ENCODE peak calls at places on chromosomes 5 and 9, in nine cellular contexts. One of them, this sample, is unnamed.

GRCh38 chr9:127180457-127181314 is 58.3 kb upstream of the ANGPTL2 start:
- DNase-seq in NCI-H460: no peak
- DNase-seq in stimulated activated CD4-positive, alpha-beta T cell treated with anti-CD3 and anti-CD28 coated beads, Interleukin-4, amount 100 ng/mL, for 48 hours: no peak
- DNase-seq in kidney tubule cell: no peak
- DNase-seq in NCI-H1092 treated with DMSO at 0.1 percent for 48 hours: no peak
- DNase-seq in GM13976: no peak
- DNase-seq in HT1080: no peak
- DNase-seq in NT2/D1: no peak
- DNase-seq in cardiac fibroblast: no peak
- DNase-seq in this sample: no peak

GRCh38 chr9:136403538-136403914 is 3.6 kb upstream of the SNAPC4 start:
- DNase-seq in kidney tubule cell: no peak
- DNase-seq in stimulated activated CD4-positive, alpha-beta T cell treated with anti-CD3 and anti-CD28 coated beads, Interleukin-4, amount 100 ng/mL, for 48 hours: no peak
- DNase-seq in cardiac fibroblast: no peak
- DNase-seq in GM13976: peak; percentile 85
- DNase-seq in NCI-H460: no peak
- DNase-seq in NCI-H1092 treated with DMSO at 0.1 percent for 48 hours: no peak
- DNase-seq in HT1080: no peak
- DNase-seq in NT2/D1: no peak
- DNase-seq in this sample: no peak

GRCh38 chr5:132525299-132525724 is 18.0 kb downstream of the IL5 start:
- DNase-seq in NCI-H1092 treated with DMSO at 0.1 percent for 48 hours: no peak
- DNase-seq in kidney tubule cell: no peak
- DNase-seq in cardiac fibroblast: no peak
- DNase-seq in NT2/D1: no peak
- DNase-seq in NCI-H460: no peak
- DNase-seq in stimulated activated CD4-positive, alpha-beta T cell treated with anti-CD3 and anti-CD28 coated beads, Interleukin-4, amount 100 ng/mL, for 48 hours: no peak
- DNase-seq in GM13976: peak; percentile 50
- DNase-seq in HT1080: no peak
- DNase-seq in this sample: no peak

GRCh38 chr9:120531683-120532300 is 48.2 kb downstream of the CDK5RAP2 start:
- DNase-seq in kidney tubule cell: peak; percentile 39
- DNase-seq in NCI-H460: peak; percentile 42
- DNase-seq in NT2/D1: no peak
- DNase-seq in GM13976: peak; percentile 12
- DNase-seq in stimulated activated CD4-positive, alpha-beta T cell treated with anti-CD3 and anti-CD28 coated beads, Interleukin-4, amount 100 ng/mL, for 48 hours: no peak
- DNase-seq in cardiac fibroblast: peak; percentile 60
- DNase-seq in HT1080: peak; percentile 17
- DNase-seq in NCI-H1092 treated with DMSO at 0.1 percent for 48 hours: peak; percentile 36
- DNase-seq in this sample: peak; percentile 31

GRCh38 chr9:133987946-133988665 is 4.0 kb downstream of the VAV2 start:
- DNase-seq in cardiac fibroblast: no peak
- DNase-seq in NCI-H460: no peak
- DNase-seq in GM13976: no peak
- DNase-seq in kidney tubule cell: no peak
- DNase-seq in HT1080: no peak
- DNase-seq in stimulated activated CD4-positive, alpha-beta T cell treated with anti-CD3 and anti-CD28 coated beads, Interleukin-4, amount 100 ng/mL, for 48 hours: no peak
- DNase-seq in NT2/D1: no peak
- DNase-seq in NCI-H1092 treated with DMSO at 0.1 percent for 48 hours: no peak
- DNase-seq in this sample: no peak

GRCh38 chr9:76649894-76650293 is 114.3 kb upstream of the PCA3 start:
- DNase-seq in cardiac fibroblast: no peak
- DNase-seq in NCI-H1092 treated with DMSO at 0.1 percent for 48 hours: no peak
- DNase-seq in GM13976: no peak
- DNase-seq in kidney tubule cell: no peak
- DNase-seq in NT2/D1: no peak
- DNase-seq in HT1080: no peak
- DNase-seq in NCI-H460: no peak
- DNase-seq in stimulated activated CD4-positive, alpha-beta T cell treated with anti-CD3 and anti-CD28 coated beads, Interleukin-4, amount 100 ng/mL, for 48 hours: no peak
- DNase-seq in this sample: no peak

GRCh38 chr5:158223054-158223453 is 364.1 kb upstream of the CLINT1 start:
- DNase-seq in stimulated activated CD4-positive, alpha-beta T cell treated with anti-CD3 and anti-CD28 coated beads, Interleukin-4, amount 100 ng/mL, for 48 hours: no peak
- DNase-seq in HT1080: no peak
- DNase-seq in GM13976: no peak
- DNase-seq in cardiac fibroblast: no peak
- DNase-seq in kidney tubule cell: no peak
- DNase-seq in NCI-H460: no peak
- DNase-seq in NT2/D1: no peak
- DNase-seq in NCI-H1092 treated with DMSO at 0.1 percent for 48 hours: no peak
- DNase-seq in this sample: peak; percentile 19

GRCh38 chr9:122126340-122127333 is 32.9 kb downstream of the NDUFA8 start:
- DNase-seq in HT1080: no peak
- DNase-seq in NT2/D1: no peak
- DNase-seq in kidney tubule cell: peak; percentile 83
- DNase-seq in cardiac fibroblast: no peak
- DNase-seq in GM13976: peak; percentile 23
- DNase-seq in NCI-H1092 treated with DMSO at 0.1 percent for 48 hours: no peak
- DNase-seq in NCI-H460: peak; percentile 21
- DNase-seq in stimulated activated CD4-positive, alpha-beta T cell treated with anti-CD3 and anti-CD28 coated beads, Interleukin-4, amount 100 ng/mL, for 48 hours: no peak
- DNase-seq in this sample: peak; percentile 74

GRCh38 chr9:132242621-132243155 is 80.8 kb downstream of the NTNG2 start:
- DNase-seq in NT2/D1: no peak
- DNase-seq in stimulated activated CD4-positive, alpha-beta T cell treated with anti-CD3 and anti-CD28 coated beads, Interleukin-4, amount 100 ng/mL, for 48 hours: no peak
- DNase-seq in kidney tubule cell: no peak
- DNase-seq in NCI-H1092 treated with DMSO at 0.1 percent for 48 hours: no peak
- DNase-seq in NCI-H460: no peak
- DNase-seq in GM13976: no peak
- DNase-seq in cardiac fibroblast: no peak
- DNase-seq in HT1080: no peak
- DNase-seq in this sample: no peak

GRCh38 chr9:34796924-34797323 is 87.0 kb upstream of the CCL21 start:
- DNase-seq in HT1080: no peak
- DNase-seq in stimulated activated CD4-positive, alpha-beta T cell treated with anti-CD3 and anti-CD28 coated beads, Interleukin-4, amount 100 ng/mL, for 48 hours: no peak
- DNase-seq in GM13976: no peak
- DNase-seq in NCI-H1092 treated with DMSO at 0.1 percent for 48 hours: no peak
- DNase-seq in cardiac fibroblast: no peak
- DNase-seq in NCI-H460: no peak
- DNase-seq in NT2/D1: no peak
- DNase-seq in kidney tubule cell: no peak
- DNase-seq in this sample: peak; percentile 7

GRCh38 chr5:133824661-133825254 is 143.7 kb downstream of the C5orf15 start:
- DNase-seq in NCI-H460: no peak
- DNase-seq in NCI-H1092 treated with DMSO at 0.1 percent for 48 hours: no peak
- DNase-seq in stimulated activated CD4-positive, alpha-beta T cell treated with anti-CD3 and anti-CD28 coated beads, Interleukin-4, amount 100 ng/mL, for 48 hours: no peak
- DNase-seq in NT2/D1: no peak
- DNase-seq in cardiac fibroblast: no peak
- DNase-seq in kidney tubule cell: peak; percentile 82
- DNase-seq in HT1080: no peak
- DNase-seq in GM13976: peak; percentile 84
- DNase-seq in this sample: peak; percentile 77

GRCh38 chr5:10934789-10935355 is 173.8 kb upstream of the DAP start:
- DNase-seq in GM13976: no peak
- DNase-seq in stimulated activated CD4-positive, alpha-beta T cell treated with anti-CD3 and anti-CD28 coated beads, Interleukin-4, amount 100 ng/mL, for 48 hours: no peak
- DNase-seq in NCI-H460: no peak
- DNase-seq in cardiac fibroblast: no peak
- DNase-seq in kidney tubule cell: no peak
- DNase-seq in HT1080: no peak
- DNase-seq in NT2/D1: no peak
- DNase-seq in NCI-H1092 treated with DMSO at 0.1 percent for 48 hours: no peak
- DNase-seq in this sample: peak; percentile 4

GRCh38 chr9:530681-531080 is 310.8 kb upstream of the DMRT1 start:
- DNase-seq in kidney tubule cell: peak; percentile 76
- DNase-seq in NCI-H460: no peak
- DNase-seq in HT1080: peak; percentile 9
- DNase-seq in GM13976: no peak
- DNase-seq in cardiac fibroblast: peak; percentile 67
- DNase-seq in NT2/D1: no peak
- DNase-seq in stimulated activated CD4-positive, alpha-beta T cell treated with anti-CD3 and anti-CD28 coated beads, Interleukin-4, amount 100 ng/mL, for 48 hours: no peak
- DNase-seq in NCI-H1092 treated with DMSO at 0.1 percent for 48 hours: no peak
- DNase-seq in this sample: no peak

This sample was measured in left kidney.